ENCODE peak calls at places on chromosomes 16 and 17, in ten cellular contexts. A is BE2C; Z is fibroblast of the conjunctiva; S is CD4-positive, alpha-beta T cell; H is endothelial cell; F is lung microvascular endothelial cell; C is A549; E is GM03348; D is mucosa of gallbladder; V is GM12865. W is an unnamed sample.

GRCh38 chr17:14197582-14197981 is 39.1 kb downstream of the CDRT15 start:
- DNase-seq in E (no peak), C (no peak), H (no peak), D (no peak), Z (no peak), A (no peak), F (no peak), S (peak), V (no peak), W (peak)

GRCh38 chr16:57533618-57534336 is 2.6 kb downstream of the CCDC102A start:
- DNase-seq in S (peak), H (no peak), E (peak), C (no peak), V (no peak), F (no peak), D (no peak), A (peak), Z (no peak), W (no peak)

GRCh38 chr17:43979011-43979410 is 25.3 kb upstream of the PYY start:
- DNase-seq in D (no peak), Z (peak), H (no peak), C (no peak), V (no peak), A (no peak), E (no peak), S (no peak), F (no peak), W (no peak)

GRCh38 chr16:51374346-51374745 is 223.3 kb upstream of the SALL1 start:
- DNase-seq in V (no peak), S (no peak), E (peak), F (peak), C (peak), H (no peak), D (no peak), Z (peak), A (no peak), W (no peak)

GRCh38 chr17:40130352-40131042 is 8.7 kb downstream of the MSL1 start:
- DNase-seq in H (no peak), F (no peak), V (no peak), C (no peak), E (no peak), A (no peak), Z (no peak), S (no peak), D (no peak), W (no peak)

GRCh38 chr16:75068632-75069031 is 47.9 kb downstream of the LDHD start:
- DNase-seq in D (no peak), A (no peak), Z (no peak), C (no peak), F (no peak), E (no peak), S (no peak), H (no peak), V (no peak), W (no peak)

GRCh38 chr16:789451-789850 is 1.0 kb downstream of the CHTF18 start:
- DNase-seq in D (no peak), V (no peak), A (no peak), F (no peak), Z (no peak), C (no peak), E (no peak), H (no peak), S (no peak), W (no peak)

GRCh38 chr16:83831451-83831987 is 23.7 kb downstream of the HSBP1 start:
- DNase-seq in Z (no peak), H (no peak), V (no peak), F (no peak), D (no peak), A (no peak), C (no peak), E (no peak), S (no peak), W (no peak)

GRCh38 chr17:67376509-67376891 is 581 bp upstream of the PITPNC1 start:
- DNase-seq in A (peak), D (peak), H (no peak), V (peak), E (peak), Z (no peak), C (no peak), S (no peak), F (peak), W (no peak)

GRCh38 chr16:85999778-86000177 is 100.8 kb downstream of the IRF8 start:
- DNase-seq in S (no peak), Z (no peak), F (no peak), E (no peak), H (no peak), D (no peak), V (no peak), C (no peak), A (no peak), W (no peak)

GRCh38 chr16:50453446-50453845 is 84.7 kb upstream of the BRD7 start:
- DNase-seq in V (no peak), C (no peak), H (no peak), S (no peak), A (no peak), E (no peak), D (no peak), Z (no peak), F (no peak), W (no peak)

W was measured in T-cell.